ENCODE peak calls at places on chromosomes 13 and 19, in four cellular contexts. G, X, L and D are unnamed samples.

GRCh38 chr19:4914736-4915501 is 5.6 kb downstream of the UHRF1 start:
- DNase-seq in G (no peak), X (peak; percentile 70), L (no peak), D (no peak)

GRCh38 chr13:113506025-113506685 is 15.6 kb upstream of the DCUN1D2 start:
- DNase-seq in G (no peak), X (no peak), L (no peak), D (no peak)

GRCh38 chr19:45492627-45493470 is 4.0 kb downstream of the RTN2 start:
- DNase-seq in G (no peak), X (no peak), L (no peak), D (no peak)

GRCh38 chr13:80408270-80408669 is 67.3 kb upstream of the SPRY2 start:
- DNase-seq in G (no peak), X (no peak), L (no peak), D (no peak)

GRCh38 chr19:54209058-54209747 is 8.5 kb downstream of the RPS9 start:
- DNase-seq in G (no peak), X (no peak), L (no peak), D (no peak)

GRCh38 chr19:38210458-38210987 is 13.5 kb downstream of the DPF1 start:
- DNase-seq in G (no peak), X (no peak), L (no peak), D (peak; percentile 61)

GRCh38 chr19:14972676-14973075 is 7.0 kb downstream of the SLC1A6 start:
- DNase-seq in G (no peak), X (no peak), L (no peak), D (no peak)

GRCh38 chr19:52410276-52410675 is 12.6 kb downstream of the ZNF528 start:
- DNase-seq in G (no peak), X (no peak), L (no peak), D (no peak)

GRCh38 chr13:48896312-48896711 is 79.4 kb upstream of the FNDC3A start:
- DNase-seq in G (no peak), X (no peak), L (no peak), D (no peak)

GRCh38 chr19:48419158-48419920 is 25.9 kb downstream of the GRIN2D start:
- DNase-seq in G (peak; percentile 76), X (peak; percentile 57), L (no peak), D (no peak)

GRCh38 chr19:42290523-42291436 is 11.2 kb upstream of the PRR19 start:
- DNase-seq in G (no peak), X (peak; percentile 60), L (no peak), D (no peak)

GRCh38 chr19:18090545-18091216 is 3.9 kb upstream of the IL12RB1 start:
- DNase-seq in G (no peak), X (no peak), L (peak; percentile 33), D (no peak)

GRCh38 chr19:5147971-5148793 is 179.3 kb downstream of the KDM4B start:
- DNase-seq in G (no peak), X (no peak), L (peak; percentile 54), D (no peak)

GRCh38 chr13:107079423-107080099 is 511.6 kb upstream of the ARGLU1 start:
- DNase-seq in G (no peak), X (no peak), L (no peak), D (no peak)

GRCh38 chr19:29887498-29887897 is 54.5 kb upstream of the URI1 start:
- DNase-seq in G (no peak), X (no peak), L (no peak), D (no peak)

GRCh38 chr13:19910336-19911072 is 47.1 kb upstream of the ZMYM5 start:
- DNase-seq in G (no peak), X (no peak), L (peak; percentile 0), D (no peak)

GRCh38 chr19:27652281-27652680 is 1560.7 kb downstream of the UQCRFS1 start:
- DNase-seq in G (no peak), X (no peak), L (no peak), D (no peak)

GRCh38 chr19:5156231-5156986 is 184.2 kb downstream of the PTPRS start:
- DNase-seq in G (no peak), X (no peak), L (no peak), D (no peak)

GRCh38 chr19:55212447-55212846 is 3.1 kb upstream of the PTPRH start:
- DNase-seq in G (peak; percentile 6), X (peak; percentile 17), L (no peak), D (no peak)

GRCh38 chr13:30832845-30833332 is 73.2 kb upstream of the MEDAG start:
- DNase-seq in G (peak; percentile 18), X (peak; percentile 18), L (no peak), D (peak; percentile 77)

GRCh38 chr13:112532837-112533745 is 54.9 kb downstream of the TUBGCP3 start:
- DNase-seq in G (no peak), X (no peak), L (no peak), D (peak; percentile 72)

GRCh38 chr19:4233282-4233853 is 4.0 kb downstream of the EBI3 start:
- DNase-seq in G (peak; percentile 41), X (peak; percentile 62), L (no peak), D (no peak)